ENCODE peak calls at places on chromosomes 3 and 15, in seven cellular contexts. X, F, Y, Z, R, B and E are unnamed samples.
A peak's percentile ranks its signal among the peaks of the same experiment; 100 is the strongest.

GRCh38 chr3:171169866-171170265 is 143.3 kb upstream of the SLC2A2 start:
- DNase-seq in Y (no peak), X (no peak), F (no peak), B (no peak), R (no peak), Z (no peak), E (no peak)

GRCh38 chr3:140186421-140186920 is 251.5 kb downstream of the CLSTN2 start:
- DNase-seq in Z (no peak), X (no peak), Y (peak; percentile 87), R (no peak), B (no peak), F (peak; percentile 47), E (no peak)

GRCh38 chr3:46206284-46206683 is 1.8 kb downstream of the CCR1 start:
- DNase-seq in R (no peak), X (no peak), Y (no peak), B (no peak), F (no peak), Z (no peak), E (no peak)

GRCh38 chr3:65004316-65004715 is 316.5 kb upstream of the ADAMTS9 start:
- DNase-seq in B (no peak), R (no peak), F (no peak), Y (peak; percentile 35), X (no peak), Z (no peak), E (no peak)

GRCh38 chr3:157832588-157832987 is 273.6 kb downstream of the SHOX2 start:
- DNase-seq in Z (no peak), F (no peak), B (no peak), Y (peak; percentile 19), X (no peak), R (no peak), E (no peak)

GRCh38 chr3:190521998-190522397 is 8.1 kb downstream of the IL1RAP start:
- DNase-seq in X (no peak), Z (no peak), B (no peak), F (no peak), Y (no peak), R (no peak), E (no peak)

GRCh38 chr15:66951531-66951930 is 113.9 kb upstream of the SMAD3 start:
- DNase-seq in F (no peak), R (no peak), B (no peak), X (no peak), Z (no peak), Y (peak; percentile 33), E (no peak)

GRCh38 chr3:46194868-46195553 is 13.1 kb downstream of the CCR1 start:
- DNase-seq in X (no peak), F (no peak), B (no peak), Z (no peak), R (no peak), Y (no peak), E (no peak)

GRCh38 chr3:169382309-169382708 is 281.2 kb downstream of the MECOM start:
- DNase-seq in R (no peak), Y (no peak), Z (no peak), F (no peak), B (no peak), X (no peak), E (no peak)

GRCh38 chr15:44782516-44782915 is 46.2 kb downstream of the TRIM69 start:
- DNase-seq in Z (no peak), Y (peak; percentile 57), B (no peak), X (no peak), R (no peak), F (no peak), E (no peak)

GRCh38 chr15:66389859-66390382 is 3.2 kb downstream of the MAP2K1 start:
- DNase-seq in R (no peak), F (no peak), Z (no peak), B (no peak), Y (peak; percentile 15), X (no peak), E (no peak)

GRCh38 chr3:126479642-126480041 is 4.0 kb upstream of the ZXDC start:
- DNase-seq in X (no peak), Y (no peak), B (no peak), F (no peak), R (no peak), Z (no peak), E (no peak)

GRCh38 chr3:139689122-139689521 is 11.3 kb upstream of the NMNAT3 start:
- DNase-seq in Y (no peak), X (no peak), F (no peak), R (peak; percentile 44), Z (no peak), B (no peak), E (no peak)

GRCh38 chr3:100060685-100061484 is 53.4 kb downstream of the FILIP1L start:
- DNase-seq in B (no peak), Z (no peak), R (no peak), X (no peak), F (no peak), Y (no peak), E (no peak)

GRCh38 chr3:53231532-53232511 is 24.0 kb downstream of the TKT start:
- DNase-seq in X (peak; percentile 21), Y (no peak), Z (peak; percentile 55), B (no peak), R (no peak), F (no peak), E (no peak)

GRCh38 chr3:22159004-22159695 is 408.1 kb upstream of the ZNF385D start:
- DNase-seq in F (peak; percentile 9), B (no peak), X (no peak), Y (no peak), R (no peak), Z (no peak), E (peak; percentile 16)

GRCh38 chr15:82031871-82032270 is 13.9 kb downstream of the MEX3B start:
- DNase-seq in Y (no peak), R (no peak), Z (no peak), F (no peak), X (no peak), B (no peak), E (no peak)

GRCh38 chr15:66369773-66370651 is 13.5 kb upstream of the TIPIN start:
- DNase-seq in Y (peak; percentile 9), X (no peak), F (no peak), B (peak; percentile 58), Z (no peak), R (peak; percentile 61), E (no peak)

GRCh38 chr3:162139841-162140240 is 643.2 kb downstream of the OTOL1 start:
- DNase-seq in F (no peak), X (no peak), Y (no peak), R (no peak), B (no peak), Z (no peak), E (no peak)

GRCh38 chr3:25723802-25724201 is 59.1 kb upstream of the TOP2B start:
- DNase-seq in Z (no peak), B (no peak), Y (no peak), F (no peak), R (no peak), X (no peak), E (no peak)

GRCh38 chr15:72856549-72857040 is 73.0 kb upstream of the ADPGK start:
- DNase-seq in F (no peak), Y (no peak), B (no peak), X (no peak), Z (no peak), R (no peak), E (no peak)
- H3K27ac ChIP-seq in F (no peak overlapping the region), Y (no peak overlapping the region), B (no peak overlapping the region), X (no peak overlapping the region), Z (no peak overlapping the region), R (no peak overlapping the region), E (no peak overlapping the region)

DNA sequence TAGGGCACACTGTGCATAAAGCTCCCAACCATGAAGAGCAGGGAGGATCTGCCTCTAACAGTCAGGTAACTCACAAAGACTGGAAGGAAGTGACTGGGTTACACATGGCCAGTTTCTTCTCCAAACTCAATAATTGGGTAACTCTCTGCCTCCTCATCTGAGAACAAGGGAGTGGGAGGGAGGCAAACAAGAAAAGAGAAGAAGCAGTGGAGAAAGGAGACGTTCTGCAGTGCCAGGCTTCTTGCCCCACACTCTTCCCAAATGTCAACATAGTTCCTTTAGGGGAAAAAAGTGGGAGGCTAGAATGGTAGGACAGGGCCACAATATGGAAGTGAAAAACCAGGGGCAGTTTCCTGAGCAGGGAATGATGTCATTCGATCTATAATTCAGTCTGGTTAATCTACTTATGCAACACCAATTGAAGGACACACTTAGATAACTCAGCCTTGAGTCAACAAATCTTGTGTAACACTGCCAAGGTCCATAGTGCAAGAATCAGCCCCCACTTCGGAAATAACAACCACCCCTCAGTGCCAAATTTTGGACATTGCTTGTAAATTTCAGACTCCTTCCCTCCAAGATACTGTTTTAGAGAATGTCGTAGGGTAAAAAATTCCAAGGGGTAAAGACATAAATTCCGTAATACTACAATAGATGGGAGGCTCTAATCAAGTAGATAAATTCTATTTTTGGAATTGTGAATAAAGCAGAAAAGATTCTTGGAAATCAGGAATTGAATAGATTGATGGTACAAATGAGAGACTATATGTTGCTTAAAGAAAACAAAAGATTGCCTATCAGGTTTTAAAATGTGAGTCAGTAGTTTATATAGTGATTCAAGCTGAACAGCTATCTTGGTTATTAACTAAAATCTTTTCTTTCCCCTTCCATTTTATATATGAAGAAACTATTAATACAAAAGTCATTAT is 143.1 kb downstream of the LPP start:
- DNase-seq in B (peak; percentile 73), R (no peak), X (no peak), F (peak; percentile 85), Y (peak; percentile 94), Z (peak; percentile 75), E (no peak)
- H3K27ac ChIP-seq in B (peak overlapping the region; percentile 72), R (no peak overlapping the region), X (peak overlapping the region; percentile 53), F (peak overlapping the region; percentile 64), Y (peak overlapping the region; percentile 74), Z (peak overlapping the region; percentile 72), E (peak overlapping the region; percentile 77)

GRCh38 chr3:182979103-182979697 is 1.1 kb downstream of the DCUN1D1 start:
- DNase-seq in X (no peak), F (no peak), Z (no peak), R (no peak), Y (no peak), B (no peak), E (no peak)

GRCh38 chr3:182979719-182980191 is 583 bp downstream of the DCUN1D1 start:
- DNase-seq in B (peak; percentile 9), F (peak; percentile 40), Z (no peak), R (peak; percentile 68), X (peak; percentile 60), Y (peak; percentile 19), E (no peak)

GRCh38 chr3:182980204-182981037 is at the start of gene DCUN1D1:
- DNase-seq in B (peak; percentile 77), X (peak; percentile 94), Y (peak; percentile 81), R (peak; percentile 87), F (peak; percentile 92), Z (peak; percentile 95), E (peak; percentile 22)

GRCh38 chr3:182978387-182978786 is 2.0 kb downstream of the DCUN1D1 start:
- DNase-seq in Z (no peak), Y (no peak), B (no peak), R (no peak), X (no peak), F (no peak), E (no peak)

DNA sequence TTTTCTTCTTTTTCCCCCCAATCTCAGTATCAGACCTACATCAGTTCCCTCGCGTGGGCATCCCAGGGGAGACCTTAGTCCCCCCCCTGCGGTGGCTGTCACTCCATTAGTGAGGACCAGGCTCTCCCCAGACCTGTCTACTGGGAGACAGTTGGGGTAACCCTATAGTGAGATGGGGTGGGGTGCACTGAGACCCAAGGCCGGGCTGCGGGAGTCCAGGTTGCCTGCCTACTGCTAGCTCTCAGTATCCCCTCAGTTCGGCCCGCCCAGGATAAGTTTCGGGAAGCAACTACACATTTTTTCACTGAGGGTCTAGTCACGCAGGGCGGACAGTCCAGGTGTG is 671 bp upstream of the DCUN1D1 start:
- DNase-seq in R (no peak), F (no peak), B (no peak), Z (no peak), X (no peak), Y (no peak), E (no peak)
- H3K27ac ChIP-seq in R (no peak overlapping the region), F (peak overlapping the region; percentile 67), B (peak overlapping the region; percentile 98), Z (peak overlapping the region; percentile 84), X (peak overlapping the region; percentile 89), Y (peak overlapping the region; percentile 38), E (no peak overlapping the region)

GRCh38 chr15:95170587-95171380 is 939.4 kb downstream of the MCTP2 start:
- DNase-seq in X (no peak), R (no peak), B (no peak), Y (no peak), Z (no peak), F (no peak), E (no peak)
- H3K27ac ChIP-seq in X (peak overlapping the region; percentile 49), R (no peak overlapping the region), B (no peak overlapping the region), Y (no peak overlapping the region), Z (peak overlapping the region; percentile 86), F (no peak overlapping the region), E (no peak overlapping the region)